ENCODE peak calls at places on chromosome 22, in ten cellular contexts. One of them, this sample, is unnamed.
A peak's percentile ranks its signal among the peaks of the same experiment; 100 is the strongest.

GRCh38 chr22:27580311-27580897 is 221.2 kb downstream of the MN1 start:
- DNase-seq in tibial nerve: no peak
- DNase-seq in activated T-cell treated with anti-CD3 and anti-CD28 coated beads, Interleukin-2, amount 50 U/mL, for 72 hours: no peak
- DNase-seq in SK-N-SH: no peak
- DNase-seq in retina: no peak
- DNase-seq in heart right ventricle: no peak
- DNase-seq in A549: peak; percentile 12
- DNase-seq in nucleus accumbens: no peak
- DNase-seq in NCI-H1417 treated with DMSO at 0.1 percent for 48 hours: no peak
- DNase-seq in activated naive CD4-positive, alpha-beta T cell treated with Interleukin-2 at 50 U/mL for 16 hours: no peak
- DNase-seq in this sample: no peak

GRCh38 chr22:39362271-39362670 is 12.5 kb downstream of the SYNGR1 start:
- DNase-seq in activated naive CD4-positive, alpha-beta T cell treated with Interleukin-2 at 50 U/mL for 16 hours: no peak
- DNase-seq in activated T-cell treated with anti-CD3 and anti-CD28 coated beads, Interleukin-2, amount 50 U/mL, for 72 hours: no peak
- DNase-seq in tibial nerve: no peak
- DNase-seq in A549: no peak
- DNase-seq in NCI-H1417 treated with DMSO at 0.1 percent for 48 hours: no peak
- DNase-seq in nucleus accumbens: no peak
- DNase-seq in retina: peak; percentile 58
- DNase-seq in SK-N-SH: no peak
- DNase-seq in heart right ventricle: no peak
- DNase-seq in this sample: no peak

GRCh38 chr22:24230911-24231656 is 13.8 kb downstream of the GGT5 start:
- DNase-seq in activated T-cell treated with anti-CD3 and anti-CD28 coated beads, Interleukin-2, amount 50 U/mL, for 72 hours: peak; percentile 78
- DNase-seq in heart right ventricle: peak; percentile 62
- DNase-seq in activated naive CD4-positive, alpha-beta T cell treated with Interleukin-2 at 50 U/mL for 16 hours: peak; percentile 70
- DNase-seq in retina: no peak
- DNase-seq in nucleus accumbens: no peak
- DNase-seq in NCI-H1417 treated with DMSO at 0.1 percent for 48 hours: no peak
- DNase-seq in tibial nerve: no peak
- DNase-seq in SK-N-SH: peak; percentile 53
- DNase-seq in A549: no peak
- DNase-seq in this sample: peak; percentile 66

GRCh38 chr22:25404923-25405853 is 159.3 kb upstream of the GRK3 start:
- DNase-seq in activated naive CD4-positive, alpha-beta T cell treated with Interleukin-2 at 50 U/mL for 16 hours: peak; percentile 67
- DNase-seq in activated T-cell treated with anti-CD3 and anti-CD28 coated beads, Interleukin-2, amount 50 U/mL, for 72 hours: peak; percentile 81
- DNase-seq in SK-N-SH: peak; percentile 85
- DNase-seq in tibial nerve: peak; percentile 54
- DNase-seq in NCI-H1417 treated with DMSO at 0.1 percent for 48 hours: no peak
- DNase-seq in A549: peak; percentile 42
- DNase-seq in retina: peak; percentile 53
- DNase-seq in heart right ventricle: peak; percentile 89
- DNase-seq in nucleus accumbens: peak; percentile 52
- DNase-seq in this sample: peak; percentile 92

GRCh38 chr22:33299245-33299956 is 241.2 kb upstream of the SYN3 start:
- DNase-seq in NCI-H1417 treated with DMSO at 0.1 percent for 48 hours: no peak
- DNase-seq in A549: no peak
- DNase-seq in activated T-cell treated with anti-CD3 and anti-CD28 coated beads, Interleukin-2, amount 50 U/mL, for 72 hours: no peak
- DNase-seq in heart right ventricle: no peak
- DNase-seq in retina: no peak
- DNase-seq in activated naive CD4-positive, alpha-beta T cell treated with Interleukin-2 at 50 U/mL for 16 hours: no peak
- DNase-seq in nucleus accumbens: no peak
- DNase-seq in SK-N-SH: no peak
- DNase-seq in tibial nerve: no peak
- DNase-seq in this sample: no peak

GRCh38 chr22:28893810-28894209 is 10.4 kb downstream of the ZNRF3 start:
- DNase-seq in NCI-H1417 treated with DMSO at 0.1 percent for 48 hours: no peak
- DNase-seq in tibial nerve: no peak
- DNase-seq in activated T-cell treated with anti-CD3 and anti-CD28 coated beads, Interleukin-2, amount 50 U/mL, for 72 hours: no peak
- DNase-seq in activated naive CD4-positive, alpha-beta T cell treated with Interleukin-2 at 50 U/mL for 16 hours: no peak
- DNase-seq in heart right ventricle: no peak
- DNase-seq in SK-N-SH: no peak
- DNase-seq in retina: no peak
- DNase-seq in A549: no peak
- DNase-seq in nucleus accumbens: no peak
- DNase-seq in this sample: no peak

GRCh38 chr22:46619830-46620501 is at the start of gene GRAMD4:
- DNase-seq in A549: no peak
- DNase-seq in activated naive CD4-positive, alpha-beta T cell treated with Interleukin-2 at 50 U/mL for 16 hours: no peak
- DNase-seq in tibial nerve: peak; percentile 36
- DNase-seq in NCI-H1417 treated with DMSO at 0.1 percent for 48 hours: no peak
- DNase-seq in heart right ventricle: peak; percentile 72
- DNase-seq in SK-N-SH: peak; percentile 95
- DNase-seq in activated T-cell treated with anti-CD3 and anti-CD28 coated beads, Interleukin-2, amount 50 U/mL, for 72 hours: no peak
- DNase-seq in retina: peak; percentile 70
- DNase-seq in nucleus accumbens: peak; percentile 37
- DNase-seq in this sample: peak; percentile 83

GRCh38 chr22:48827228-48827810 is 1000.4 kb downstream of the BRD1 start:
- DNase-seq in tibial nerve: no peak
- DNase-seq in heart right ventricle: no peak
- DNase-seq in SK-N-SH: no peak
- DNase-seq in NCI-H1417 treated with DMSO at 0.1 percent for 48 hours: no peak
- DNase-seq in activated naive CD4-positive, alpha-beta T cell treated with Interleukin-2 at 50 U/mL for 16 hours: no peak
- DNase-seq in nucleus accumbens: no peak
- DNase-seq in retina: peak; percentile 40
- DNase-seq in A549: no peak
- DNase-seq in activated T-cell treated with anti-CD3 and anti-CD28 coated beads, Interleukin-2, amount 50 U/mL, for 72 hours: no peak
- DNase-seq in this sample: peak; percentile 11

GRCh38 chr22:44108806-44109385 is 71.8 kb upstream of the PARVG start:
- DNase-seq in activated T-cell treated with anti-CD3 and anti-CD28 coated beads, Interleukin-2, amount 50 U/mL, for 72 hours: no peak
- DNase-seq in tibial nerve: no peak
- DNase-seq in NCI-H1417 treated with DMSO at 0.1 percent for 48 hours: no peak
- DNase-seq in A549: no peak
- DNase-seq in activated naive CD4-positive, alpha-beta T cell treated with Interleukin-2 at 50 U/mL for 16 hours: no peak
- DNase-seq in nucleus accumbens: no peak
- DNase-seq in heart right ventricle: no peak
- DNase-seq in retina: no peak
- DNase-seq in SK-N-SH: no peak
- DNase-seq in this sample: peak; percentile 25

GRCh38 chr22:20466659-20467379 is 28.8 kb downstream of the KLHL22 start:
- DNase-seq in activated T-cell treated with anti-CD3 and anti-CD28 coated beads, Interleukin-2, amount 50 U/mL, for 72 hours: no peak
- DNase-seq in SK-N-SH: no peak
- DNase-seq in tibial nerve: no peak
- DNase-seq in nucleus accumbens: no peak
- DNase-seq in NCI-H1417 treated with DMSO at 0.1 percent for 48 hours: no peak
- DNase-seq in retina: no peak
- DNase-seq in heart right ventricle: no peak
- DNase-seq in A549: no peak
- DNase-seq in activated naive CD4-positive, alpha-beta T cell treated with Interleukin-2 at 50 U/mL for 16 hours: no peak
- DNase-seq in this sample: no peak

GRCh38 chr22:32810241-32811133 is 9.0 kb downstream of the TIMP3 start:
- DNase-seq in heart right ventricle: no peak
- DNase-seq in NCI-H1417 treated with DMSO at 0.1 percent for 48 hours: no peak
- DNase-seq in activated T-cell treated with anti-CD3 and anti-CD28 coated beads, Interleukin-2, amount 50 U/mL, for 72 hours: no peak
- DNase-seq in A549: no peak
- DNase-seq in activated naive CD4-positive, alpha-beta T cell treated with Interleukin-2 at 50 U/mL for 16 hours: no peak
- DNase-seq in SK-N-SH: no peak
- DNase-seq in nucleus accumbens: no peak
- DNase-seq in tibial nerve: no peak
- DNase-seq in retina: no peak
- DNase-seq in this sample: no peak

GRCh38 chr22:40671369-40671768 is 7.9 kb upstream of the MCHR1 start:
- DNase-seq in SK-N-SH: no peak
- DNase-seq in nucleus accumbens: no peak
- DNase-seq in activated naive CD4-positive, alpha-beta T cell treated with Interleukin-2 at 50 U/mL for 16 hours: no peak
- DNase-seq in tibial nerve: no peak
- DNase-seq in activated T-cell treated with anti-CD3 and anti-CD28 coated beads, Interleukin-2, amount 50 U/mL, for 72 hours: no peak
- DNase-seq in NCI-H1417 treated with DMSO at 0.1 percent for 48 hours: no peak
- DNase-seq in heart right ventricle: no peak
- DNase-seq in retina: no peak
- DNase-seq in A549: no peak
- DNase-seq in this sample: no peak

GRCh38 chr22:38454361-38455062 is 487 bp downstream of the KCNJ4 start:
- DNase-seq in activated naive CD4-positive, alpha-beta T cell treated with Interleukin-2 at 50 U/mL for 16 hours: no peak
- DNase-seq in heart right ventricle: no peak
- DNase-seq in A549: no peak
- DNase-seq in SK-N-SH: peak; percentile 54
- DNase-seq in NCI-H1417 treated with DMSO at 0.1 percent for 48 hours: no peak
- DNase-seq in tibial nerve: no peak
- DNase-seq in activated T-cell treated with anti-CD3 and anti-CD28 coated beads, Interleukin-2, amount 50 U/mL, for 72 hours: no peak
- DNase-seq in nucleus accumbens: peak; percentile 43
- DNase-seq in retina: no peak
- DNase-seq in this sample: peak; percentile 66

GRCh38 chr22:23404689-23405365 is 175.3 kb downstream of the IGLL1 start:
- DNase-seq in nucleus accumbens: no peak
- DNase-seq in SK-N-SH: no peak
- DNase-seq in NCI-H1417 treated with DMSO at 0.1 percent for 48 hours: no peak
- DNase-seq in heart right ventricle: no peak
- DNase-seq in A549: no peak
- DNase-seq in activated T-cell treated with anti-CD3 and anti-CD28 coated beads, Interleukin-2, amount 50 U/mL, for 72 hours: no peak
- DNase-seq in tibial nerve: no peak
- DNase-seq in retina: peak; percentile 62
- DNase-seq in activated naive CD4-positive, alpha-beta T cell treated with Interleukin-2 at 50 U/mL for 16 hours: no peak
- DNase-seq in this sample: peak; percentile 62

GRCh38 chr22:19750666-19751490 is 9.7 kb upstream of the TBX1 start:
- DNase-seq in NCI-H1417 treated with DMSO at 0.1 percent for 48 hours: no peak
- DNase-seq in A549: peak; percentile 34
- DNase-seq in nucleus accumbens: no peak
- DNase-seq in SK-N-SH: no peak
- DNase-seq in heart right ventricle: no peak
- DNase-seq in retina: no peak
- DNase-seq in activated naive CD4-positive, alpha-beta T cell treated with Interleukin-2 at 50 U/mL for 16 hours: no peak
- DNase-seq in activated T-cell treated with anti-CD3 and anti-CD28 coated beads, Interleukin-2, amount 50 U/mL, for 72 hours: no peak
- DNase-seq in tibial nerve: no peak
- DNase-seq in this sample: no peak

GRCh38 chr22:48093981-48094380 is 1331.5 kb downstream of the TBC1D22A start:
- DNase-seq in activated naive CD4-positive, alpha-beta T cell treated with Interleukin-2 at 50 U/mL for 16 hours: no peak
- DNase-seq in activated T-cell treated with anti-CD3 and anti-CD28 coated beads, Interleukin-2, amount 50 U/mL, for 72 hours: no peak
- DNase-seq in nucleus accumbens: no peak
- DNase-seq in A549: no peak
- DNase-seq in NCI-H1417 treated with DMSO at 0.1 percent for 48 hours: no peak
- DNase-seq in SK-N-SH: no peak
- DNase-seq in tibial nerve: no peak
- DNase-seq in heart right ventricle: no peak
- DNase-seq in retina: no peak
- DNase-seq in this sample: no peak

GRCh38 chr22:39392341-39392948 is 7.1 kb upstream of the TAB1 start:
- DNase-seq in activated naive CD4-positive, alpha-beta T cell treated with Interleukin-2 at 50 U/mL for 16 hours: no peak
- DNase-seq in tibial nerve: no peak
- DNase-seq in SK-N-SH: no peak
- DNase-seq in retina: no peak
- DNase-seq in A549: no peak
- DNase-seq in activated T-cell treated with anti-CD3 and anti-CD28 coated beads, Interleukin-2, amount 50 U/mL, for 72 hours: no peak
- DNase-seq in nucleus accumbens: no peak
- DNase-seq in heart right ventricle: no peak
- DNase-seq in NCI-H1417 treated with DMSO at 0.1 percent for 48 hours: no peak
- DNase-seq in this sample: no peak

GRCh38 chr22:17647996-17648395 is 9.4 kb downstream of the BCL2L13 start:
- DNase-seq in activated naive CD4-positive, alpha-beta T cell treated with Interleukin-2 at 50 U/mL for 16 hours: no peak
- DNase-seq in activated T-cell treated with anti-CD3 and anti-CD28 coated beads, Interleukin-2, amount 50 U/mL, for 72 hours: no peak
- DNase-seq in retina: no peak
- DNase-seq in heart right ventricle: no peak
- DNase-seq in tibial nerve: no peak
- DNase-seq in NCI-H1417 treated with DMSO at 0.1 percent for 48 hours: no peak
- DNase-seq in SK-N-SH: no peak
- DNase-seq in A549: no peak
- DNase-seq in nucleus accumbens: no peak
- DNase-seq in this sample: no peak